ENCODE peak calls at places on chromosome 5, in four cellular contexts. C, P, H and F are unnamed samples.
A peak's percentile ranks its signal among the peaks of the same experiment; 100 is the strongest.

GRCh38 chr5:135488727-135489465 is 36.7 kb upstream of the TIFAB start:
- DNase-seq in P (no peak), C (peak; percentile 84), H (peak; percentile 81), F (peak; percentile 73)

GRCh38 chr5:79578876-79579275 is 33.4 kb upstream of the TENT2 start:
- DNase-seq in H (no peak), P (no peak), C (no peak), F (no peak)

GRCh38 chr5:9268226-9268625 is 277.6 kb downstream of the SEMA5A start:
- DNase-seq in C (no peak), H (no peak), P (no peak), F (no peak)

GRCh38 chr5:98454904-98455303 is 318.6 kb upstream of the RGMB start:
- DNase-seq in C (no peak), P (no peak), H (no peak), F (no peak)

GRCh38 chr5:113336975-113337374 is 97.8 kb downstream of the TSSK1B start:
- DNase-seq in P (no peak), C (peak; percentile 55), H (peak; percentile 46), F (no peak)

GRCh38 chr5:81428866-81429265 is 34.9 kb upstream of the ACOT12 start:
- DNase-seq in P (no peak), C (no peak), H (no peak), F (no peak)

GRCh38 chr5:142796492-142797109 is 26.4 kb downstream of the ARHGAP26 start:
- DNase-seq in C (no peak), H (no peak), P (no peak), F (no peak)

GRCh38 chr5:10021248-10021647 is 228.4 kb downstream of the ATPSCKMT start:
- DNase-seq in C (no peak), P (no peak), H (no peak), F (no peak)

GRCh38 chr5:179836225-179837019 is 15.7 kb downstream of the SQSTM1 start:
- DNase-seq in H (no peak), P (no peak), C (no peak), F (no peak)

GRCh38 chr5:7364226-7364875 is 31.6 kb upstream of the ADCY2 start:
- DNase-seq in P (no peak), H (no peak), C (no peak), F (no peak)

GRCh38 chr5:150780816-150781221 is 2.3 kb downstream of the SMIM3 start:
- DNase-seq in H (no peak), C (no peak), P (no peak), F (no peak)

GRCh38 chr5:146515473-146516150 is 378 bp downstream of the GPR151 start:
- DNase-seq in C (no peak), H (no peak), P (no peak), F (no peak)

GRCh38 chr5:20524956-20525529 is 537.0 kb upstream of the CDH18 start:
- DNase-seq in C (no peak), P (no peak), H (no peak), F (no peak)

GRCh38 chr5:148993283-148993936 is 69.5 kb downstream of the SH3TC2 start:
- DNase-seq in H (no peak), C (no peak), P (no peak), F (no peak)

GRCh38 chr5:148999741-149000140 is 63.1 kb downstream of the SH3TC2 start:
- DNase-seq in H (no peak), C (no peak), P (no peak), F (no peak)

GRCh38 chr5:148998174-148998797 is 64.6 kb downstream of the SH3TC2 start:
- DNase-seq in H (peak; percentile 38), P (no peak), C (no peak), F (peak; percentile 32)

GRCh38 chr5:148995791-148996190 is 67.1 kb downstream of the SH3TC2 start:
- DNase-seq in C (no peak), H (no peak), P (no peak), F (no peak)

DNA sequence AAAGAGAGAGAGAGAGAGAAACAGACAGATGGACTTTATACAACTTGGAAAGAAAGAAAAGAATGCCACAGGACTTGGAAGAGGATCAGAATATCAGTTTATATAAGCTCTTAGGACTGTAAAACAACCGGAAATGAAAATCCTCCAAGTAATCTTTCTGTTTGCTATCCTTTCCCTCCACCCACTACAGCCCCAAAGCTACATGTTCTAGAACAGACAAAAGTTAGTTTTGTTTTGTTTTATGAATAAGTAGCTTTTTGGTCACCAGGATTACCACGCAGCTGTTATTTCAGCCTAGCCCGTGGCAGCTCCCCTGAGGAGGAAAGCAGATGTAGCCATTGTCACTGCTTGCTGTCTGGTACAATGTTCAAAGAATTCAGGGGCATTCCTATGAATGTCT is 66.6 kb downstream of the SH3TC2 start:
- DNase-seq in H (no peak), C (no peak), P (no peak), F (no peak)
- TF ChIP-seq SUZ12 in H (no peak), C (no peak), P (no peak), F (no peak)

DNA sequence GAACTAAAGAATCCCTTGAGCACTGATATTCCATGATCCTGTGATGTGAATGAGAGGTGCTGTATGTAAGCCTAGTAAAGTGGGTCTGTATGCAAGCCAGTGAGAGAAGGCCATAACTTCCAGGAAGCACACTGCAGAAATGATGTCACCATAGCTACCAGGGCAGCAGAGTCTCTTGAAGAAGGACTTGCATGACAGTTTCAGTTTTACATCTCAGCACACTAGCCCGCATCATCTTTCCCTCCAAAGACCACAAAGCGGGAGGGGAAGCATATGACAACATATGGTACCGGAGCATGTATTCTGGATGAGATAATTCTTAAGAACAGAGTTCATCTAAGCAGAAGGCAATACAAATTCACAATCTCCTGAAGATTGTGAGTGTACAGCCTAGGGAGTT is 37.6 kb upstream of the MAST4 start:
- DNase-seq in P (peak; percentile 21), C (no peak), H (no peak), F (no peak)
- TF ChIP-seq YY1 in P (no peak), C (no peak), H (no peak), F (no peak)

GRCh38 chr5:18008940-18009339 is 374.7 kb downstream of the TAF11L14 start:
- DNase-seq in C (no peak), H (no peak), P (no peak), F (no peak)

GRCh38 chr5:18010053-18010452 is 375.8 kb downstream of the TAF11L14 start:
- DNase-seq in C (no peak), P (no peak), H (no peak), F (no peak)
- TF ChIP-seq SUZ12 in C (no peak), P (no peak), H (no peak), F (no peak)

GRCh38 chr5:1209552-1209852 is 8.1 kb downstream of the SLC6A19 start:
- DNase-seq in P (no peak), C (no peak), H (no peak), F (no peak)

GRCh38 chr5:1209896-1210776 is 8.7 kb downstream of the SLC6A19 start:
- DNase-seq in H (no peak), P (no peak), C (no peak), F (no peak)

GRCh38 chr5:1208221-1208742 is 6.9 kb downstream of the SLC6A19 start:
- DNase-seq in P (no peak), H (no peak), C (no peak), F (no peak)

GRCh38 chr5:1207555-1207954 is 6.2 kb downstream of the SLC6A19 start:
- DNase-seq in C (no peak), P (no peak), H (no peak), F (no peak)

GRCh38 chr5:1208743-1209551 is 7.6 kb downstream of the SLC6A19 start:
- DNase-seq in P (no peak), H (no peak), C (no peak), F (no peak)
- TF ChIP-seq YY1 in P (no peak), H (no peak), C (no peak), F (no peak)

DNA sequence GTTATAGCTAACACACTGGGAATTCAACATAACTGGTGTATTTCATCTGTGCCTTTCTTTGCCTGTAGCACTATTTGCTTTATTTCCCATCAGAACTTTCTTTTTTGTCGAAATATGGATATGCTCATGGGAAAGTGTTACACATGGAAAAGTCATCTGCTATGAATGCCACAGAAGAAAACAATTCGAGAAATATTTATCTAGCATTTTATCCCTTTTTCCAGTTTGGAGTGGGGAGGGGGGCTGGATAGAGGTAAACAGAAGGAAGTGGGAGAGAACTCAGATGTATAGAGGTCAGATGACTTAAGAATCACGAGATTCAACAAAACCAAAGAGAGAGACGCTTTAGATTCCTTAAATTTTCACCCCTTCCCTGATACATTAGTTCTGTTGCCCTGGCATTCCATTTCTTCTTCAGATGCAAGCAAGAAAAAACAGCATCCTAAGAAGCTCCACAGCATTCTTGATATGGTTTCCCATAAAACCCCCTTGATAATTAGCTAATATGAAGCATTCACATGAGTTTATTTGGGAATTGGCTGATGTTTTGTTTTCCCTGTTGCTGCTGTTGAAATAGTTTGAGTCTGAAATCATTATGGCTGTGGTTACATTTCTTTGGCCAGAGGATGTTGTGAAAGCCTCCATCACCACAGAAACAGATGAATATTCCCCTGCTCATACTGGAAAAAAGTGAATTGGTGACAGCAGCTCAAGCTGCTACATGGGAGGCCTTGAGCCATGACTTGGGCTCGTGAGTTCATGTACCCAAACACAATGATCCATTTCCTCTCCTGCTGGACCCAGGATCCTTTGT is 335.8 kb upstream of the DAB2 start:
- DNase-seq in P (no peak), H (no peak), C (no peak), F (no peak)
- TF ChIP-seq SUZ12 in P (no peak), H (no peak), C (no peak), F (no peak)

DNA sequence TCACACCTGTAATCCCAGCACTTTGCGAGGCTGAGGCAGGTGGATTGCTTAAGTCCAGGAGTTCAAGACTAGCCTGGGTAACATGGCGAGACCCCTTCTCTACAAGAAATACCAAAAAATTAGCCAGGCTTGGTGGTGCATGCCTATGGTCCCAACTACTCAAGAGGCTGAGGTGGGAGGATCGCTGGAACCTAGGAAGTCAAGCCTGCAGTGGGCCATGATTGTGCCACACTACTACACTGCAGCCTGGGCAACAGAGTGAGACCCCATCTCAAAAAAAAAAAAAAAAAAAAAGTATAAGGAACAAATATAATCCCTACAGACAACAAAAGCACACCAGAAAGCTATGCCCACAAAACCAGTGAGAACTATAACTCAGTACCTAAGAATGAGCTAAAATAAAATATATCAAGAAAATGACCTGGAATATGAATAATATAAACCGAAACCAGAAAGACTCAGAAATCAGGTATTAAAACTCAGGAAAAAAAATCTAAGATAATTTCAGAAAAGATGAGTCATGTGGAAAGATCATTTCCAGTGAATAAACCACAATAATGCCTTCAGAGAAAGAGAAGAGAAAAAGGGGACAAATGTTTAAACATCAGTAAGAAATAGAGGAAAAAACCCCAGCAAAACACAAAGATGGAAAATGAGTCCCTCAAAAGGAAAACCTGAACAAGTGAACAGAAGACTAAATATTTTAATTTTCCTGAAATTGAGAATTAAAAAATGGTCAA is 57.4 kb downstream of the GOLPH3 start:
- DNase-seq in P (no peak), H (no peak), C (no peak), F (no peak)
- TF ChIP-seq YY1 in P (no peak), H (no peak), C (no peak), F (no peak)

GRCh38 chr5:2898661-2899060 is 147.2 kb upstream of the IRX2 start:
- DNase-seq in H (no peak), P (no peak), C (peak; percentile 33), F (no peak)
- TF ChIP-seq SUZ12 in H (no peak), P (no peak), C (no peak), F (no peak)

GRCh38 chr5:34538026-34538672 is 118.0 kb upstream of the RAI14 start:
- DNase-seq in H (no peak), P (no peak), C (no peak), F (no peak)

GRCh38 chr5:34534237-34535108 is 121.7 kb upstream of the RAI14 start:
- DNase-seq in C (no peak), H (peak; percentile 14), P (peak; percentile 24), F (no peak)

GRCh38 chr5:34535433-34535832 is 120.7 kb upstream of the RAI14 start:
- DNase-seq in C (no peak), H (no peak), P (no peak), F (no peak)

GRCh38 chr5:34536699-34537098 is 119.4 kb upstream of the RAI14 start:
- DNase-seq in C (no peak), H (no peak), P (no peak), F (no peak)

GRCh38 chr5:34535944-34536628 is 120.0 kb upstream of the RAI14 start:
- DNase-seq in C (no peak), P (no peak), H (no peak), F (no peak)
- TF ChIP-seq YY1 in C (no peak), P (no peak), H (no peak), F (no peak)